ENCODE peak calls at places on chromosomes 7 and 10, in six cellular contexts. R, M, Y, J, P and O are unnamed samples.

GRCh38 chr7:158495780-158496179 is 91.8 kb downstream of the PTPRN2 start:
- DNase-seq in M (no peak), Y (peak; percentile 56), J (peak; percentile 84), R (no peak), P (peak; percentile 51), O (peak; percentile 36)

GRCh38 chr10:22135591-22135990 is 82.2 kb downstream of the EBLN1 start:
- DNase-seq in J (no peak), R (no peak), Y (no peak), M (no peak), P (no peak), O (no peak)

GRCh38 chr7:19099924-19100323 is 17.5 kb downstream of the TWIST1 start:
- DNase-seq in R (no peak), M (no peak), Y (no peak), P (no peak), J (no peak), O (no peak)

GRCh38 chr10:122957474-122957873 is 3.4 kb upstream of the C10orf88 start:
- DNase-seq in Y (no peak), J (no peak), M (no peak), R (no peak), P (no peak), O (no peak)

GRCh38 chr7:377069-378040 is 87.4 kb downstream of the FOXL3 start:
- DNase-seq in R (no peak), Y (no peak), P (no peak), J (peak; percentile 34), M (peak; percentile 55), O (peak; percentile 1)

GRCh38 chr7:27172823-27173411 is 1.2 kb downstream of the HOXA10 start:
- DNase-seq in P (peak; percentile 69), M (peak; percentile 95), J (peak; percentile 48), R (peak; percentile 67), Y (no peak), O (no peak)

GRCh38 chr10:99676435-99676834 is 17.1 kb downstream of the ENTPD7 start:
- DNase-seq in J (no peak), P (no peak), Y (no peak), R (no peak), M (no peak), O (no peak)

GRCh38 chr10:28818645-28819036 is 141.3 kb downstream of the BAMBI start:
- DNase-seq in M (no peak), J (no peak), Y (no peak), R (no peak), P (no peak), O (no peak)

GRCh38 chr7:92873776-92874175 is 37.4 kb upstream of the CDK6 start:
- DNase-seq in J (no peak), P (no peak), M (no peak), R (no peak), Y (no peak), O (no peak)

GRCh38 chr10:44908936-44909335 is 2.2 kb upstream of the TMEM72 start:
- DNase-seq in M (no peak), Y (no peak), J (no peak), R (no peak), P (no peak), O (no peak)

GRCh38 chr7:98287486-98287959 is 6.0 kb downstream of the BRI3 start:
- DNase-seq in M (no peak), R (no peak), Y (no peak), J (peak; percentile 92), P (no peak), O (no peak)

GRCh38 chr7:16061011-16061410 is 360.3 kb downstream of the CRPPA start:
- DNase-seq in P (no peak), R (no peak), M (no peak), J (no peak), Y (no peak), O (no peak)

GRCh38 chr7:12554421-12554820 is 16.1 kb upstream of the SCIN start:
- DNase-seq in M (no peak), J (no peak), Y (no peak), P (no peak), R (no peak), O (no peak)

GRCh38 chr10:24762966-24763623 is 39.4 kb upstream of the ARHGAP21 start:
- DNase-seq in Y (no peak), P (no peak), J (no peak), R (no peak), M (no peak), O (no peak)

GRCh38 chr7:151351027-151351426 is 9.4 kb downstream of the NUB1 start:
- DNase-seq in P (no peak), J (peak; percentile 54), Y (no peak), R (no peak), M (no peak), O (peak; percentile 75)

GRCh38 chr10:97540669-97541500 is 31.7 kb upstream of the ANKRD2 start:
- DNase-seq in M (peak; percentile 73), R (no peak), J (peak; percentile 71), P (no peak), Y (no peak), O (no peak)

GRCh38 chr10:86954681-86955500 is 2.5 kb downstream of the MMRN2 start:
- DNase-seq in R (no peak), J (peak; percentile 33), Y (no peak), P (no peak), M (peak; percentile 66), O (no peak)

GRCh38 chr10:81862596-81862995 is 12.4 kb upstream of the NRG3 start:
- DNase-seq in Y (no peak), M (no peak), R (no peak), J (no peak), P (no peak), O (no peak)

GRCh38 chr7:151727579-151728285 is 149.2 kb downstream of the PRKAG2 start:
- DNase-seq in J (no peak), Y (peak; percentile 41), P (peak; percentile 53), R (peak; percentile 86), M (peak; percentile 89), O (peak; percentile 89)

DNA sequence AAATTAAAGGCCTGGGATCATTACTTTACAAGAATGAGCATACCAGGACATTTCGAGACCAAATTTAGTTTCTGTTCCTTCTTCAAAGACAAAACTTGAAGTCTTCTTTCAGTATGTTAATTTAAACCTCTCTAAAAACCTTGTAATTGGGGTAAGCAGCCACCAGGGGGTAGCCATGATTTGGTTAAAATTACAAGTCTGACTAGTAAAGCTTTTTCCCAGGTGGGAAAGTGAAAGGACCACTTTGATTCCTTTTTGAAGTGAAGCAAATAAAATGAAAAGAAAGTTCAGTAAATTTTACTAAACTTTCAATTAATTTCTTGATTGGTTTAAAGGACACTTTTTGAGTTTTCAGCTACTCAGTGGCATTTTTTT is 294.3 kb downstream of the BBS9 start:
- DNase-seq in P (peak; percentile 23), R (no peak), M (no peak), J (no peak), Y (peak; percentile 46), O (peak; percentile 38)
- TF ChIP-seq CTCF in P (peak; percentile 38), R (no peak), M (no peak), J (peak; percentile 80), Y (peak; percentile 40), O (peak; percentile 68)

DNA sequence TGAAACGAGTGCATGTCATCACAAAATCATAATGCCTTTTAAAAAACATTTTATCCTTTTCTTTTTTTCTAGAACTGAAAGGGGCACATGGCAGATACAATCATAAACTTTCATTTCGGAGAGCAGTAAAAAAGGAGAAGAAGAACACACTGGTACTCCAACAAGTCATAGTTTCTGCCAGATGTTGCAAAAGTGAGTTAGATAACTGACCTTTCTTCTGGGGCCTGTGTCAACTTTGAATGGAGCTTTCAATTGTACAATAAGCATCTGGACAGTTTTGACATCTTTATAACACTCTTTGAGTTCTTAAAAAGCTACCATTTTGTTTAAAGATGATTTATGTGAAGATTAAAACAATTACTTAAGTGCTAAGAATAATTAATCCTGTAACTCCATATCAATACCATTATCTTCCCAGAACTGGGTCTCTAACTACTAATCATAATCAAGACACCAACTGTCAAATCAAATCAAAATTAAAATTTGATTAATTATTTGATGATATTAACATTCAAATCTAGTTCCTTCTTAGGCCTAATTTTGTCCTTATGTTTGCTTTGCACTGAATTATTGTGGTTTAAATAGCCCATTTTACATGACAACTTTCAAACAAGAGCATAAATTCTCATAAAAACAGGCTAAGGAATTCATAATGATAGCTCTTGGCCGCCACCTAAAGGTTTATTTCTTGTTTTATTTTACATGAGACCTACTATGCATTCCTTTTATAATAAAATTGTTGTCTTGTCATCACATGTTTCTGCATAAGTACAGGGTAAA is 19.5 kb upstream of the ITGB8 start:
- DNase-seq in Y (no peak), P (no peak), J (no peak), R (no peak), M (no peak), O (peak; percentile 2)
- TF ChIP-seq CTCF in Y (no peak), P (no peak), J (peak; percentile 65), R (no peak), M (peak; percentile 38), O (no peak)

GRCh38 chr10:71437537-71438058 is 40.9 kb downstream of the CDH23 start:
- DNase-seq in Y (no peak), P (no peak), R (peak; percentile 46), M (no peak), J (no peak), O (no peak)
- TF ChIP-seq CTCF in Y (no peak), P (no peak), R (no peak), M (no peak), J (no peak), O (no peak)

DNA sequence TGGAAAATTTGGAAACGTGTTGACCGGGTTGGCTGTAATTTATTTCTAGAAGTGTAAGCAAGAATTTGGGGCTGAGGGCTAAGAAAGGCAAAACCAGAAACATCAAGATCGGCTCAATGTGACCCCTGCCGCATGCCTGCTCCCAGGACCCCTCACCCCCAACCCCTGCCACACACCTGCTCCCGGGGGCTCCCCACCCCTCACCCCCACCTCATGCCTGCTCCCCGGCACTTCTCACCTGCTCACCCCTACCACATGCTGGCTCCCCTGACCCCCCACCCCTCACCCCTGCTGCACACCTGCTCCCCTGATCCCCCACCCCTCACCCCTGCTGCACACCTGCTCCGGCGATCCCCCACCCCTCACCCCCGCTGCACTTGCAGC is 19.0 kb upstream of the CFAP46 start:
- DNase-seq in J (no peak), P (no peak), R (no peak), Y (no peak), M (no peak), O (no peak)
- TF ChIP-seq CTCF in J (no peak), P (no peak), R (no peak), Y (no peak), M (no peak), O (no peak)

DNA sequence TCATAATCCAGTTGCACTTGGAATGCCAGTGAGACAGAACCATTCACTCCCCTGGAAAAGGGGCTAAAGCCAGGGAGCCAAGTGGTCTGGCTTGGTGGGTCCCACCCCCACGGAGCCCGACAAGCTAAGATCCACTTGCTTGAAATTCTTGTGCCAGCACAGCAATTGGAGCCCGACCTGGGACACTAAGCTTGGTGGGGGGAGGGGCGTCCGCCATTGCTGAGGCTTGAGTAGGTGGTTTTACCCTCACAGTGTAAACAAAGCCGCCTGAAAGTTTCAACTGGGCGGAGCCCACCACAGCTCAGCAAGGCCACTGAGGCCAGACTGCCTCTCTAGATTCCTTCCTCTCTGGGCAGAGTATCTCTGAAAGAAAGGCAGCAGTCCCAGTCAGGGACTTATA is 200.7 kb upstream of the NPSR1 start:
- DNase-seq in Y (no peak), R (no peak), M (no peak), J (peak; percentile 30), P (no peak), O (no peak)
- TF ChIP-seq CTCF in Y (no peak), R (no peak), M (no peak), J (no peak), P (no peak), O (no peak)